ENCODE peak calls at places on chromosomes 13 and 19, in seven cellular contexts. L is activated CD4-positive, CD25-positive, alpha-beta regulatory T cell; O is NCI-H345; P is iris pigment epithelial cell; D is AG04449; Z is C1 segment of cervical spinal cord; S is fibroblast of pulmonary artery. N is an unnamed sample.

GRCh38 chr13:100443278-100443997 is 145.2 kb downstream of the GGACT start:
- DNase-seq in D (no peak), O (no peak), L (no peak), Z (no peak), P (no peak), S (no peak), N (no peak)

GRCh38 chr19:47255947-47256687 is at the start of gene CCDC9:
- DNase-seq in Z (peak), S (peak), O (peak), P (peak), L (peak), D (peak), N (peak)

GRCh38 chr19:46610851-46611770 is 10.0 kb downstream of the CALM3 start:
- DNase-seq in P (peak), Z (no peak), D (no peak), L (no peak), O (no peak), S (no peak), N (peak)

GRCh38 chr19:8592231-8593009 is 15.2 kb upstream of the MYO1F start:
- DNase-seq in P (peak), L (peak), Z (peak), D (peak), O (no peak), S (peak), N (peak)

GRCh38 chr19:18603958-18604819 is 2.4 kb downstream of the CRLF1 start:
- DNase-seq in S (no peak), L (no peak), D (no peak), O (no peak), P (no peak), Z (no peak), N (no peak)

GRCh38 chr13:43728411-43728810 is 58.4 kb downstream of the ENOX1 start:
- DNase-seq in L (no peak), D (no peak), Z (no peak), O (no peak), S (no peak), P (no peak), N (no peak)

GRCh38 chr19:13154241-13154778 is 4.1 kb downstream of the IER2 start:
- DNase-seq in S (peak), Z (peak), L (peak), D (no peak), O (no peak), P (peak), N (peak)

GRCh38 chr13:26698392-26699196 is 62.0 kb downstream of the GPR12 start:
- DNase-seq in P (peak), S (peak), Z (peak), D (peak), L (peak), O (peak), N (peak)

GRCh38 chr19:53881482-53882390 is at the start of gene PRKCG:
- DNase-seq in Z (no peak), P (no peak), O (no peak), D (no peak), L (peak), S (no peak), N (no peak)

GRCh38 chr19:32675720-32676185 is at the start of gene RGS9BP:
- DNase-seq in Z (peak), O (peak), P (peak), L (peak), D (no peak), S (peak), N (peak)

GRCh38 chr13:39302855-39303254 is 264.6 kb downstream of the NHLRC3 start:
- DNase-seq in Z (no peak), P (no peak), O (no peak), L (no peak), S (no peak), D (no peak), N (no peak)

GRCh38 chr19:4172861-4173473 is 9.4 kb downstream of the SIRT6 start:
- DNase-seq in P (peak), O (no peak), S (peak), Z (no peak), D (no peak), L (peak), N (no peak)

GRCh38 chr13:114313061-114313860 is 1.0 kb upstream of the CHAMP1 start:
- DNase-seq in D (no peak), L (no peak), Z (no peak), O (no peak), S (no peak), P (peak), N (no peak)

GRCh38 chr13:38866649-38867048 is 124.0 kb downstream of the STOML3 start:
- DNase-seq in O (no peak), Z (no peak), D (no peak), L (no peak), S (no peak), P (no peak), N (no peak)

GRCh38 chr19:54517483-54517882 is 14.9 kb downstream of the LAIR2 start:
- DNase-seq in O (no peak), S (peak), L (no peak), P (peak), Z (no peak), D (no peak), N (peak)

GRCh38 chr19:7272856-7273578 is 21.2 kb downstream of the INSR start:
- DNase-seq in Z (no peak), L (no peak), P (no peak), O (no peak), D (no peak), S (no peak), N (no peak)

GRCh38 chr19:45217193-45217956 is 27.8 kb downstream of the EXOC3L2 start:
- DNase-seq in Z (no peak), S (no peak), O (no peak), P (no peak), L (no peak), D (no peak), N (no peak)

GRCh38 chr19:1266116-1266817 is 2.9 kb upstream of the CIRBP start:
- DNase-seq in Z (peak), P (peak), O (peak), L (peak), D (no peak), S (peak), N (peak)

GRCh38 chr13:114222461-114222968 is 12.2 kb upstream of the CDC16 start:
- DNase-seq in O (no peak), P (peak), Z (no peak), L (no peak), D (no peak), S (peak), N (no peak)

GRCh38 chr19:18294467-18294864 is 13.0 kb upstream of the JUND start:
- DNase-seq in O (peak), L (peak), Z (no peak), S (no peak), D (no peak), P (no peak), N (no peak)

GRCh38 chr13:74040200-74040599 is 94.0 kb downstream of the KLF12 start:
- DNase-seq in P (peak), D (no peak), S (peak), O (no peak), L (peak), Z (no peak), N (no peak)

GRCh38 chr19:50313812-50314536 is 15.2 kb downstream of the KCNC3 start:
- DNase-seq in P (no peak), L (no peak), O (peak), Z (no peak), S (no peak), D (no peak), N (no peak)

GRCh38 chr19:55208880-55209429 is 346 bp downstream of the PTPRH start:
- DNase-seq in S (no peak), P (no peak), O (no peak), D (no peak), Z (no peak), L (peak), N (no peak)